ENCODE peak calls at places on chromosomes 5 and 9, in six cellular contexts. L, F, V, I, X and P are unnamed samples.

GRCh38 chr5:149228610-149229297 is 42.9 kb upstream of the AFAP1L1 start:
- DNase-seq in V (no peak), X (peak; percentile 96), I (peak; percentile 67), L (no peak), F (no peak), P (peak; percentile 66)

GRCh38 chr5:141898448-141899094 is 20.4 kb upstream of the PCDH1 start:
- DNase-seq in X (no peak), V (no peak), F (no peak), L (no peak), I (no peak), P (no peak)

GRCh38 chr5:41863871-41864486 is 6.2 kb downstream of the OXCT1 start:
- DNase-seq in X (no peak), L (no peak), V (no peak), I (no peak), F (no peak), P (peak; percentile 6)

GRCh38 chr9:95246547-95246946 is 71.0 kb downstream of the FANCC start:
- DNase-seq in F (no peak), L (no peak), V (no peak), X (no peak), I (no peak), P (no peak)

GRCh38 chr9:36298566-36298965 is 40.3 kb upstream of the GNE start:
- DNase-seq in I (no peak), V (no peak), X (no peak), F (no peak), L (no peak), P (peak; percentile 61)

GRCh38 chr9:93288891-93289883 is 105.2 kb downstream of the WNK2 start:
- DNase-seq in V (no peak), I (no peak), L (no peak), X (no peak), F (no peak), P (no peak)

GRCh38 chr5:5331838-5332237 is 90.6 kb upstream of the ICE1 start:
- DNase-seq in X (no peak), F (no peak), L (no peak), V (no peak), I (no peak), P (no peak)

GRCh38 chr5:171137768-171138540 is 171.1 kb upstream of the TLX3 start:
- DNase-seq in V (no peak), I (no peak), F (no peak), X (no peak), L (no peak), P (no peak)

GRCh38 chr5:142239394-142240159 is 85.2 kb downstream of the SPRY4 start:
- DNase-seq in X (no peak), L (no peak), I (no peak), V (no peak), F (no peak), P (no peak)

GRCh38 chr9:5326893-5327548 is 12.7 kb downstream of the RLN1 start:
- DNase-seq in L (peak; percentile 83), F (peak; percentile 63), I (no peak), X (no peak), V (peak; percentile 19), P (peak; percentile 5)

GRCh38 chr5:2759696-2760461 is 8.4 kb upstream of the IRX2 start:
- DNase-seq in L (no peak), V (no peak), I (no peak), X (no peak), F (no peak), P (no peak)